ENCODE peak calls at places on chromosomes 16 and 17, in five cellular contexts. H is left ventricle myocardium inferior, M is kidney, B is NCI-H446, O is DND-41. Y is an unnamed sample.

GRCh38 chr16:68642436-68643064 is 2.6 kb upstream of the CDH3 start:
- DNase-seq in H (no peak), M (no peak), B (no peak), O (no peak), Y (no peak)

GRCh38 chr17:16513858-16514257 is 21.9 kb upstream of the LRRC75A start:
- DNase-seq in H (no peak), M (no peak), B (no peak), O (no peak), Y (no peak)

GRCh38 chr16:27224271-27224737 is 21.0 kb downstream of the KDM8 start:
- DNase-seq in H (no peak), M (no peak), B (no peak), O (no peak), Y (no peak)

GRCh38 chr17:16989230-16989952 is 17.5 kb upstream of the TNFRSF13B start:
- DNase-seq in H (no peak), M (no peak), B (no peak), O (peak), Y (no peak)

GRCh38 chr16:31268891-31269290 is 9.1 kb downstream of the ITGAM start:
- DNase-seq in H (no peak), M (no peak), B (no peak), O (no peak), Y (no peak)

GRCh38 chr16:15942901-15943690 is 6.3 kb upstream of the ABCC1 start:
- DNase-seq in H (no peak), M (no peak), B (no peak), O (no peak), Y (no peak)

GRCh38 chr17:46772879-46773620 is 45.4 kb downstream of the WNT3 start:
- DNase-seq in H (no peak), M (peak), B (no peak), O (peak), Y (no peak)

GRCh38 chr17:73719588-73720071 is 75.4 kb upstream of the SDK2 start:
- DNase-seq in H (peak), M (peak), B (no peak), O (no peak), Y (peak)

GRCh38 chr16:16027728-16028310 is 78.4 kb downstream of the ABCC1 start:
- DNase-seq in H (no peak), M (no peak), B (no peak), O (no peak), Y (no peak)

GRCh38 chr17:74875970-74876593 is 3.3 kb upstream of the FDXR start:
- DNase-seq in H (no peak), M (no peak), B (no peak), O (no peak), Y (no peak)

GRCh38 chr17:28395426-28395825 is 10.6 kb downstream of the SLC46A1 start:
- DNase-seq in H (no peak), M (no peak), B (no peak), O (no peak), Y (no peak)

Y was measured in left cardiac atrium.